ENCODE peak calls at places on chromosomes 12 and 14, in seven cellular contexts. P, J, E, W, Q, A and F are unnamed samples.

GRCh38 chr12:78403681-78404080 is 460.9 kb upstream of the SYT1 start:
- DNase-seq in P (no peak), J (no peak), A (no peak), W (no peak), E (no peak), Q (no peak), F (no peak)

GRCh38 chr12:7937867-7938506 is 2.0 kb upstream of the SLC2A3 start:
- DNase-seq in Q (no peak), W (no peak), E (no peak), P (no peak), J (no peak), A (no peak), F (no peak)

GRCh38 chr12:114275937-114276785 is 129.8 kb downstream of the TBX5 start:
- DNase-seq in W (no peak), J (no peak), Q (no peak), E (no peak), P (no peak), A (no peak), F (no peak)

GRCh38 chr12:50581226-50582184 is 76.7 kb downstream of the DIP2B start:
- DNase-seq in Q (no peak), W (no peak), J (no peak), A (no peak), P (no peak), E (no peak), F (no peak)

GRCh38 chr12:21551811-21552469 is 25.8 kb downstream of the SPX start:
- DNase-seq in P (no peak), W (no peak), J (no peak), Q (no peak), A (no peak), E (no peak), F (no peak)

GRCh38 chr12:19490908-19491307 is 51.6 kb downstream of the AEBP2 start:
- DNase-seq in E (no peak), A (no peak), J (no peak), Q (no peak), P (no peak), W (no peak), F (no peak)

GRCh38 chr12:22310276-22310675 is 24.2 kb downstream of the ST8SIA1 start:
- DNase-seq in P (no peak), J (no peak), Q (no peak), E (no peak), A (no peak), W (no peak), F (no peak)

GRCh38 chr12:108779998-108780688 is 48.8 kb upstream of the CORO1C start:
- DNase-seq in W (peak), P (no peak), E (no peak), A (no peak), Q (no peak), J (no peak), F (no peak)

GRCh38 chr14:63155511-63156189 is 48.6 kb upstream of the RHOJ start:
- DNase-seq in Q (no peak), A (no peak), P (no peak), W (peak), J (no peak), E (no peak), F (no peak)

GRCh38 chr12:51773145-51773869 is 75.2 kb downstream of the FIGNL2 start:
- DNase-seq in J (no peak), P (no peak), A (no peak), W (no peak), Q (no peak), E (peak), F (no peak)

GRCh38 chr14:102187044-102187443 is 47.3 kb downstream of the WDR20 start:
- DNase-seq in J (no peak), Q (no peak), E (no peak), A (no peak), P (no peak), W (no peak), F (no peak)

GRCh38 chr12:123931686-123932321 is 40.8 kb downstream of the CCDC92 start:
- DNase-seq in W (no peak), Q (no peak), J (peak), P (no peak), E (no peak), A (peak), F (peak)

GRCh38 chr14:70640938-70641547 is 673 bp upstream of the TTC9 start:
- DNase-seq in W (peak), A (peak), E (no peak), J (peak), P (no peak), Q (peak), F (peak)

GRCh38 chr12:38664661-38665269 is 240.6 kb downstream of the CPNE8 start:
- DNase-seq in A (no peak), J (no peak), W (no peak), E (peak), Q (peak), P (no peak), F (no peak)

GRCh38 chr14:102626530-102626929 is 34.1 kb downstream of the RCOR1 start:
- DNase-seq in W (no peak), Q (no peak), P (no peak), A (no peak), J (no peak), E (no peak), F (no peak)

GRCh38 chr12:50151047-50151687 is 16.0 kb downstream of the CERS5 start:
- DNase-seq in Q (no peak), P (no peak), A (no peak), J (no peak), E (no peak), W (no peak), F (no peak)

GRCh38 chr12:85530486-85530885 is 250.5 kb downstream of the ALX1 start:
- DNase-seq in J (no peak), E (no peak), P (no peak), Q (peak), A (no peak), W (peak), F (no peak)

GRCh38 chr12:53223006-53223305 is 9.1 kb downstream of the RARG start:
- DNase-seq in W (no peak), Q (no peak), A (no peak), P (no peak), E (no peak), J (no peak), F (no peak)

GRCh38 chr12:5440973-5441372 is 9.1 kb downstream of the NTF3 start:
- DNase-seq in E (no peak), A (no peak), W (no peak), P (no peak), Q (no peak), J (no peak), F (no peak)

GRCh38 chr12:131773582-131774221 is 54.5 kb upstream of the MMP17 start:
- DNase-seq in Q (peak), W (no peak), J (no peak), A (no peak), E (no peak), P (no peak), F (no peak)

GRCh38 chr14:30620178-30620577 is 1.9 kb upstream of the SCFD1 start:
- DNase-seq in Q (no peak), A (no peak), P (no peak), J (no peak), W (no peak), E (peak), F (no peak)

GRCh38 chr12:49825971-49826421 is 2.2 kb downstream of the NCKAP5L start:
- DNase-seq in W (no peak), P (no peak), A (no peak), Q (no peak), E (no peak), J (no peak), F (no peak)

GRCh38 chr14:71142375-71143038 is 235.2 kb downstream of the PCNX1 start:
- DNase-seq in E (peak), P (no peak), W (no peak), Q (no peak), J (no peak), A (no peak), F (no peak)

GRCh38 chr12:88501976-88502938 is 78.0 kb downstream of the KITLG start:
- DNase-seq in J (no peak), A (no peak), E (no peak), P (no peak), W (peak), Q (no peak), F (no peak)

GRCh38 chr12:24398605-24399004 is 449.1 kb upstream of the SOX5 start:
- DNase-seq in E (no peak), W (no peak), J (no peak), A (no peak), P (no peak), Q (no peak), F (no peak)

GRCh38 chr12:93741741-93742085 is 64.5 kb downstream of the CRADD start:
- DNase-seq in A (no peak), W (peak), Q (no peak), P (no peak), E (peak), J (peak), F (no peak)

GRCh38 chr12:117686911-117687377 is 281.8 kb downstream of the KSR2 start:
- DNase-seq in A (no peak), W (peak), Q (peak), E (no peak), P (no peak), J (no peak), F (no peak)

GRCh38 chr14:23344481-23344880 is 8.2 kb downstream of the SLC22A17 start:
- DNase-seq in Q (no peak), P (no peak), E (no peak), W (no peak), A (no peak), J (no peak), F (no peak)

GRCh38 chr12:64736771-64737170 is 22.4 kb downstream of the GNS start:
- DNase-seq in Q (no peak), E (no peak), A (no peak), P (no peak), J (no peak), W (no peak), F (no peak)

GRCh38 chr12:70221626-70222025 is 21.6 kb upstream of the CNOT2 start:
- DNase-seq in P (no peak), Q (no peak), E (no peak), J (no peak), W (no peak), A (no peak), F (no peak)

GRCh38 chr14:61552196-61552595 is 143.1 kb upstream of the HIF1A start:
- DNase-seq in Q (no peak), A (no peak), J (no peak), W (no peak), E (no peak), P (no peak), F (no peak)

GRCh38 chr12:77160931-77161330 is 95.6 kb upstream of the E2F7 start:
- DNase-seq in Q (no peak), E (no peak), W (no peak), A (no peak), J (no peak), P (no peak), F (no peak)